ENCODE peak calls at places on chromosomes 3 and 15, in five cellular contexts. One of them, this sample, is unnamed.

GRCh38 chr15:56817266-56817665 is 84.0 kb upstream of the ZNF280D start:
- DNase-seq in transverse colon: no peak
- DNase-seq in uterus: no peak
- DNase-seq in A549: peak
- DNase-seq in K562: no peak
- DNase-seq in this sample: no peak

GRCh38 chr15:52008698-52009434 is 10.2 kb upstream of the MAPK6 start:
- DNase-seq in transverse colon: no peak
- DNase-seq in uterus: no peak
- DNase-seq in A549: peak
- DNase-seq in K562: no peak
- DNase-seq in this sample: no peak

GRCh38 chr15:72306211-72306785 is 13.7 kb downstream of the CELF6 start:
- DNase-seq in transverse colon: no peak
- DNase-seq in uterus: no peak
- DNase-seq in A549: peak
- DNase-seq in K562: peak
- DNase-seq in this sample: no peak

GRCh38 chr15:57235865-57236264 is 140.4 kb upstream of the CGNL1 start:
- DNase-seq in transverse colon: no peak
- DNase-seq in uterus: no peak
- DNase-seq in A549: peak
- DNase-seq in K562: peak
- DNase-seq in this sample: no peak

GRCh38 chr15:79430901-79431635 is 1.1 kb upstream of the MINAR1 start:
- DNase-seq in transverse colon: no peak
- DNase-seq in uterus: no peak
- DNase-seq in A549: no peak
- DNase-seq in K562: no peak
- DNase-seq in this sample: no peak

GRCh38 chr15:74845208-74845568 is 2.2 kb upstream of the ULK3 start:
- DNase-seq in transverse colon: no peak
- DNase-seq in uterus: no peak
- DNase-seq in A549: no peak
- DNase-seq in K562: no peak
- DNase-seq in this sample: no peak

GRCh38 chr3:170614214-170614966 is 28.5 kb upstream of the SLC7A14 start:
- DNase-seq in transverse colon: no peak
- DNase-seq in uterus: no peak
- DNase-seq in A549: peak
- DNase-seq in K562: no peak
- DNase-seq in this sample: no peak

GRCh38 chr15:83305696-83306291 is 21.3 kb upstream of the BNC1 start:
- DNase-seq in transverse colon: no peak
- DNase-seq in uterus: no peak
- DNase-seq in A549: no peak
- DNase-seq in K562: no peak
- DNase-seq in this sample: no peak

GRCh38 chr3:188185717-188186236 is 31.8 kb downstream of the LPP start:
- DNase-seq in transverse colon: peak
- DNase-seq in uterus: no peak
- DNase-seq in A549: no peak
- DNase-seq in K562: no peak
- DNase-seq in this sample: no peak

GRCh38 chr15:36361351-36361870 is 218.0 kb upstream of the CDIN1 start:
- DNase-seq in transverse colon: no peak
- DNase-seq in uterus: no peak
- DNase-seq in A549: no peak
- DNase-seq in K562: no peak
- DNase-seq in this sample: no peak

GRCh38 chr15:59993950-59994401 is 10.1 kb upstream of the FOXB1 start:
- DNase-seq in transverse colon: no peak
- DNase-seq in uterus: no peak
- DNase-seq in A549: no peak
- DNase-seq in K562: no peak
- DNase-seq in this sample: no peak

GRCh38 chr3:140953028-140953960 is 11.7 kb downstream of the SLC25A36 start:
- DNase-seq in transverse colon: no peak
- DNase-seq in uterus: no peak
- DNase-seq in A549: peak
- DNase-seq in K562: peak
- DNase-seq in this sample: peak

GRCh38 chr3:63034106-63034505 is 158.9 kb upstream of the CADPS start:
- DNase-seq in transverse colon: no peak
- DNase-seq in uterus: no peak
- DNase-seq in A549: no peak
- DNase-seq in K562: no peak
- DNase-seq in this sample: no peak

GRCh38 chr3:185937689-185938374 is at the start of gene TRA2B:
- DNase-seq in transverse colon: peak
- DNase-seq in uterus: peak
- DNase-seq in A549: peak
- DNase-seq in K562: peak
- DNase-seq in this sample: peak

GRCh38 chr3:46558184-46559029 is 7.7 kb downstream of the LRRC2 start:
- DNase-seq in transverse colon: peak
- DNase-seq in uterus: peak
- DNase-seq in A549: peak
- DNase-seq in K562: peak
- DNase-seq in this sample: peak

GRCh38 chr3:72385172-72385571 is 463.1 kb downstream of the SHQ1 start:
- DNase-seq in transverse colon: no peak
- DNase-seq in uterus: no peak
- DNase-seq in A549: no peak
- DNase-seq in K562: no peak
- DNase-seq in this sample: no peak

GRCh38 chr15:98147415-98147814 is 186.9 kb downstream of the ARRDC4 start:
- DNase-seq in transverse colon: no peak
- DNase-seq in uterus: no peak
- DNase-seq in A549: no peak
- DNase-seq in K562: no peak
- DNase-seq in this sample: no peak

GRCh38 chr15:94075349-94075748 is 156.0 kb upstream of the MCTP2 start:
- DNase-seq in transverse colon: peak
- DNase-seq in uterus: peak
- DNase-seq in A549: no peak
- DNase-seq in K562: no peak
- DNase-seq in this sample: no peak

GRCh38 chr15:67755264-67755663 is 70.0 kb upstream of the SKOR1 start:
- DNase-seq in transverse colon: no peak
- DNase-seq in uterus: no peak
- DNase-seq in A549: no peak
- DNase-seq in K562: no peak
- DNase-seq in this sample: no peak

GRCh38 chr15:66481107-66481856 is 16.3 kb downstream of the SNAPC5 start:
- DNase-seq in transverse colon: no peak
- DNase-seq in uterus: no peak
- DNase-seq in A549: no peak
- DNase-seq in K562: peak
- DNase-seq in this sample: peak

GRCh38 chr3:151439652-151440125 is 21.2 kb downstream of the IGSF10 start:
- DNase-seq in transverse colon: no peak
- DNase-seq in uterus: no peak
- DNase-seq in A549: peak
- DNase-seq in K562: peak
- DNase-seq in this sample: peak

GRCh38 chr3:53495091-53495517 is 693 bp downstream of the CACNA1D start:
- DNase-seq in transverse colon: no peak
- DNase-seq in uterus: no peak
- DNase-seq in A549: no peak
- DNase-seq in K562: no peak
- DNase-seq in this sample: no peak

GRCh38 chr15:67276666-67277065 is 22.1 kb downstream of the IQCH start:
- DNase-seq in transverse colon: no peak
- DNase-seq in uterus: no peak
- DNase-seq in A549: no peak
- DNase-seq in K562: no peak
- DNase-seq in this sample: no peak

GRCh38 chr15:55255714-55256113 is 33.9 kb downstream of the RAB27A start:
- DNase-seq in transverse colon: no peak
- DNase-seq in uterus: no peak
- DNase-seq in A549: no peak
- DNase-seq in K562: no peak
- DNase-seq in this sample: no peak

GRCh38 chr3:29291982-29292363 is 11.1 kb downstream of the RBMS3 start:
- DNase-seq in transverse colon: no peak
- DNase-seq in uterus: no peak
- DNase-seq in A549: no peak
- DNase-seq in K562: no peak
- DNase-seq in this sample: no peak

GRCh38 chr3:101518421-101518871 is 5.4 kb upstream of the SENP7 start:
- DNase-seq in transverse colon: no peak
- DNase-seq in uterus: no peak
- DNase-seq in A549: peak
- DNase-seq in K562: no peak
- DNase-seq in this sample: no peak

GRCh38 chr15:52786436-52787122 is 3.6 kb downstream of the ONECUT1 start:
- DNase-seq in transverse colon: no peak
- DNase-seq in uterus: no peak
- DNase-seq in A549: no peak
- DNase-seq in K562: no peak
- DNase-seq in this sample: no peak

GRCh38 chr3:172103724-172104123 is 64.3 kb downstream of the FNDC3B start:
- DNase-seq in transverse colon: no peak
- DNase-seq in uterus: no peak
- DNase-seq in A549: no peak
- DNase-seq in K562: no peak
- DNase-seq in this sample: no peak

GRCh38 chr3:172104471-172105072 is 65.2 kb downstream of the FNDC3B start:
- DNase-seq in transverse colon: no peak
- DNase-seq in uterus: no peak
- DNase-seq in A549: peak
- DNase-seq in K562: no peak
- DNase-seq in this sample: no peak

GRCh38 chr3:172107403-172107802 is 68.0 kb downstream of the FNDC3B start:
- DNase-seq in transverse colon: peak
- DNase-seq in uterus: no peak
- DNase-seq in A549: no peak
- DNase-seq in K562: peak
- DNase-seq in this sample: peak

GRCh38 chr3:172106989-172107388 is 67.6 kb downstream of the FNDC3B start:
- DNase-seq in transverse colon: peak
- DNase-seq in uterus: no peak
- DNase-seq in A549: no peak
- DNase-seq in K562: peak
- DNase-seq in this sample: peak

GRCh38 chr3:172106037-172106559 is 66.7 kb downstream of the FNDC3B start:
- DNase-seq in transverse colon: no peak
- DNase-seq in uterus: no peak
- DNase-seq in A549: no peak
- DNase-seq in K562: no peak
- DNase-seq in this sample: no peak
- TF ChIP-seq POLR2A in transverse colon: no peak
- TF ChIP-seq POLR2A in uterus: no peak
- TF ChIP-seq POLR2A in A549: no peak
- TF ChIP-seq POLR2A in K562: no peak
- TF ChIP-seq POLR2A in this sample: no peak

GRCh38 chr15:31230630-31231485 is 95.8 kb upstream of the KLF13 start:
- DNase-seq in transverse colon: peak
- DNase-seq in uterus: no peak
- DNase-seq in A549: no peak
- DNase-seq in K562: no peak
- DNase-seq in this sample: no peak
- TF ChIP-seq POLR2A in transverse colon: no peak
- TF ChIP-seq POLR2A in uterus: no peak
- TF ChIP-seq POLR2A in A549: no peak
- TF ChIP-seq POLR2A in K562: no peak
- TF ChIP-seq POLR2A in this sample: no peak

DNA sequence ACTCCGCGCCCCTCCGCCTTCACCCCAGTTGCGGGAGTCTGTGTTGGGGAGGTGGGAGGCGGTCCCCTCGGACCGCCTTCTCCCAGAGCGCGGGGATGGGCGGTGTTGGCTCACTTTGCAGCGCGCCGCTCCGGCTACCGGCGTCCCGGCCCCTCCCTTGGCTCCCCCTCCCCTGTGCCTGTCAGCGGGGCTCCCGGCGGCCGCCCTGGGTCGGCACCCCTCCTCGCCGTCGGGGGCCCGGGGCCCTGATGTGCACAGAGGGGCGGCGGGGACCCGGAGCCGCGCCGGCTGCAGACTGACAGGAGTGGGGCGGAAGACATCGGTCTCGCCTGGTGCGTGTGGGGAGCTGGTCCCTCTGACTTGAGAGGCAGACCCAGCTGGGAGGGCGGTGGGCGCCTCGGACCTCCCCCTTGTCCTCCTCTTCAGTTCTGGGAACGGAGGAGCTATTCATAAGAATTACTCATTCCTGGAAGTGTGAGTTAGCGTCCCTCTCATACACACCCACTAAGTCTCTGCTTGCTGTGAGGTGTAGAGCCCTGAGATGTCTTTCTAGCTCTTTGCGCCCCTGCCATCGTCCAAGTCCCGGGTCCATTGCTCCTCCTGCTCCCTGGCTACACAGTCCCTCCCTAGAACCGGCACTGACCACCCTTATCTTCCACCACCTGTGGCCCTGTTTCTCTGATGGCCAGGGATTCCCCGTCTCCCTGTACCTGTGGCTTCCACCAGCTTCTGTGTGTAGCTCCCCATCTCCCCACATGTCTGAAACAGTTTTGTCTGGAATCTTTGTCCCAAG is 42.3 kb upstream of the ROPN1 start:
- DNase-seq in transverse colon: peak
- DNase-seq in uterus: peak
- DNase-seq in A549: no peak
- DNase-seq in K562: peak
- DNase-seq in this sample: no peak
- TF ChIP-seq POLR2A in transverse colon: no peak
- TF ChIP-seq POLR2A in uterus: no peak
- TF ChIP-seq POLR2A in A549: no peak
- TF ChIP-seq POLR2A in K562: no peak
- TF ChIP-seq POLR2A in this sample: no peak

DNA sequence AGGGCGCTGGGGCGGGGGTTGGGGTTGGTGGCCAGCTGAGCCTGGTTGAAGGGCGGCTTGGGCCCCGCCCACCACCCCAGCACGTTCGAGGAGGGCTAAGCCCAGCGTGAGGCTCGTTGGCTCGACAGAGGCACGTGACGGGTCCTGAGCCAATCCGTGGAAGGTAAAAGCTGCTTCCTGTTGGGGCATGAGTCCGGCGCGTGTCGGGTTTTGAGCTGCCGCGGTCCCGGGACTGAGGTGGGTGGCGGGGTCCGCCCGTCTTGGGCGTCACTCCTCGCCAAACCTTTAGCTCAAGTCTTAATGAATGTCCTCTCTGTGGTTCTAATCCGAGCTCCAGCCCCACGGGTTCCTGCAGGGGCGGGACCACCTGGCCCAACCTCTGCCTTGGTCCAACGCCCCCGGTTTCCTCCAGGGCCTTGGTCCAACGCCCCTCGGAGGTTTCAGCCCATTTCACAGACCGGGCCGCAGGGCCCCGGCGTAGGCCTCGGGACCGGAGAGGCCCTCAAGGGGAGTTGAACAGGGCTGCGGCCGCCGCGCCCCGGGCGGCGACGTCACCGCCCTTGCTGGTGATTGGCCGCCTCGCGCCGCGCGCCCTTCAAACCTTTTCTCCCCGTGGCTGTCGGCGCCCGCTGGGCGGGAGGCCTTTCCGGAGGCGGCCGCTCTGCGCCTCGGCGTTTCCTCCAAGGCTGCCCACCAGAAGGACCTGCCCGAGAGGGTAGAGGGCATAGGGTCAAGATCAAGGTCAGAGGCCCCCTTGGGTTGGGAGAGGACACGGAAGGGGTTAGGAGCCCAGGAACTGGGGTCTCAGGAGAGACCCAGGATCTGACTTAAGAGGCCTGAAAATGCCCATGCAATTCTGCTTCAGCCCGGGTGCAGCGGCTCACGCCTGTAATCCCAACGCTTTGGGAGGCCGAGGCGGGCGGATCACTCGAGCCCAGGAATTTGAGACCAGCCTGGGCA is at the start of gene RCCD1:
- DNase-seq in transverse colon: peak
- DNase-seq in uterus: peak
- DNase-seq in A549: peak
- DNase-seq in K562: peak
- DNase-seq in this sample: peak
- TF ChIP-seq POLR2A in transverse colon: peak
- TF ChIP-seq POLR2A in uterus: peak
- TF ChIP-seq POLR2A in A549: peak
- TF ChIP-seq POLR2A in K562: peak
- TF ChIP-seq POLR2A in this sample: peak